ENCODE peak calls at places on chromosome 22, in five cellular contexts. F is T follicular helper cell; S is AG10803; R is left cardiac atrium; Y is activated effector memory CD4-positive, alpha-beta T cell treated with anti-CD3 and anti-CD28 coated beads, Interleukin-2, amount 50 U/mL, for 16 hours. U is an unnamed sample.

GRCh38 chr22:33909075-33909458 is 11.2 kb downstream of the LARGE1 start:
- DNase-seq in R (peak), S (peak), Y (no peak), F (no peak), U (peak)

GRCh38 chr22:39593061-39593930 is 22.7 kb downstream of the CACNA1I start:
- DNase-seq in Y (no peak), S (peak), F (no peak), R (no peak), U (no peak)

GRCh38 chr22:36510384-36510783 is 3.5 kb upstream of the FOXRED2 start:
- DNase-seq in F (no peak), Y (no peak), R (no peak), S (peak), U (peak)

GRCh38 chr22:41781508-41781906 is 19.0 kb upstream of the CCDC134 start:
- DNase-seq in F (no peak), R (no peak), Y (peak), S (no peak), U (no peak)

GRCh38 chr22:19174106-19175025 is 4.2 kb downstream of the SLC25A1 start:
- DNase-seq in S (peak), F (no peak), Y (no peak), R (peak), U (peak)

GRCh38 chr22:47606426-47606825 is 844.0 kb downstream of the TBC1D22A start:
- DNase-seq in S (no peak), Y (peak), F (no peak), R (no peak), U (peak)

GRCh38 chr22:25485626-25486545 is 78.6 kb upstream of the GRK3 start:
- DNase-seq in Y (no peak), S (no peak), F (no peak), R (no peak), U (no peak)

GRCh38 chr22:43114958-43115357 is 4.4 kb downstream of the BIK start:
- DNase-seq in F (no peak), Y (no peak), S (no peak), R (no peak), U (no peak)

U was measured in sigmoid colon.